ENCODE peak calls at places on chromosomes 4 and X, in ten cellular contexts. F is GM12878; S is PC-9; L is CD8-positive, alpha-beta T cell; V is CD8-positive, alpha-beta memory T cell; U is IMR-90; W is lung; A is fibroblast of lung; K is pancreas; N is mammary epithelial cell. C is an unnamed sample. For H3K4me1 and H3K36me3, the result is how much of the 10 kb centered on the place peaks cover.

GRCh38 chrX:18702362-18703195 is 4.9 kb upstream of the PPEF1 start:
- DNase-seq in F (no peak), S (peak), L (no peak), V (no peak), U (peak), W (no peak), A (peak), K (no peak), N (no peak), C (no peak)

GRCh38 chr4:112807999-112808398 is 171.1 kb downstream of the LARP7 start:
- DNase-seq in F (no peak), S (no peak), L (no peak), V (no peak), U (no peak), W (no peak), A (no peak), K (no peak), N (no peak), C (no peak)

GRCh38 chrX:120251471-120252011 is 929 bp downstream of the ZBTB33 start:
- DNase-seq in F (no peak), S (peak), L (peak), V (no peak), U (peak), W (no peak), A (peak), K (peak), N (peak), C (peak)

GRCh38 chrX:115183980-115184379 is 5.2 kb upstream of the RBMXL3 start:
- DNase-seq in F (no peak), S (no peak), L (no peak), V (no peak), U (peak), W (no peak), A (peak), K (no peak), N (no peak), C (no peak)

GRCh38 chrX:12956704-12957541 is 18.0 kb upstream of the TMSB4X start:
- DNase-seq in F (peak), S (peak), L (peak), V (no peak), U (peak), W (no peak), A (peak), K (no peak), N (peak), C (no peak)

GRCh38 chr4:139050436-139050835 is 34.9 kb downstream of the NOCT start:
- DNase-seq in F (no peak), S (no peak), L (no peak), V (no peak), U (peak), W (no peak), A (peak), K (no peak), N (no peak), C (no peak)

GRCh38 chr4:182449960-182450359 is 206.8 kb downstream of the TENM3 start:
- DNase-seq in F (no peak), S (no peak), L (no peak), V (no peak), U (no peak), W (no peak), A (peak), K (no peak), N (no peak), C (no peak)

GRCh38 chrX:150983526-150984163 is 510 bp downstream of the HMGB3 start:
- DNase-seq in F (no peak), S (no peak), L (no peak), V (no peak), U (no peak), W (no peak), A (no peak), K (no peak), N (no peak), C (no peak)

GRCh38 chrX:71301195-71301924 is at the start of gene ITGB1BP2:
- DNase-seq in F (no peak), S (no peak), L (no peak), V (no peak), U (peak), W (no peak), A (peak), K (no peak), N (no peak), C (peak)

GRCh38 chrX:49291615-49292337 is 11.7 kb upstream of the GAGE10 start:
- DNase-seq in F (no peak), S (no peak), L (peak), V (peak), U (peak), W (peak), A (peak), K (peak), N (peak), C (peak)

GRCh38 chr4:177726111-177726510 is 283.9 kb upstream of the AGA start:
- DNase-seq in F (no peak), S (no peak), L (no peak), V (no peak), U (peak), W (no peak), A (peak), K (no peak), N (peak), C (no peak)

GRCh38 chr4:174873931-174874330 is 44.2 kb upstream of the ADAM29 start:
- DNase-seq in F (peak), S (no peak), L (no peak), V (no peak), U (no peak), W (no peak), A (no peak), K (no peak), N (no peak), C (no peak)

GRCh38 chr4:30720021-30720655 is at the start of gene PCDH7:
- DNase-seq in F (no peak), S (peak), L (no peak), V (no peak), U (peak), W (no peak), A (peak), K (peak), N (peak), C (peak)
- H3K4me1 ChIP-seq in F (under half), S (under half), L (under half), V (under half), U (under half), W (under half), A (under half), K (under half), N (under half), C (under half)

DNA sequence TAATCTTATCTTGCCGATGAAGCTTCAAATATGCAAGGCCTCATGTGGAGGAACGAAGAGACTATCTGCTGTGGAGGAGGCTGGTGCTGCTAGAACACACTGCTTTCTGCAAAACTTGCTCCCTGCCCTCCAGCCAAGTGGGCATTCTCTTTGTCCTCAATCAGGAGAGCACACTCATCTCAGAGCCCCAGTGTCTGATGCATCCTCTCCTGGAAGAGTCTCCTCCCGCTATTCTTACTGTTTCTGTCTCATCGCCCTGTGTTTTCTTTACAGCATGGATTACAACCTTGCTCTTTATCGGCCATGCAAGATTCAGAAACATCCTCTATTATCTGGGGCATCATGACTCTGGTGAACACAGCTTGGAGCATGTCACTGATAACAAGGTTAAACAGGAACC is 68.2 kb upstream of the MTNR1A start:
- DNase-seq in F (no peak), S (no peak), L (no peak), V (no peak), U (no peak), W (no peak), A (no peak), K (no peak), N (no peak), C (no peak)
- H3K4me3 ChIP-seq in F (no peak), S (no peak), L (no peak), V (no peak), U (no peak), W (no peak), A (no peak), K (no peak), N (no peak), C (no peak)

GRCh38 chrX:136214551-136214950 is 36.6 kb downstream of the MAP7D3 start:
- DNase-seq in F (no peak), S (peak), L (no peak), V (no peak), U (peak), W (no peak), A (peak), K (no peak), N (no peak), C (no peak)
- H3K36me3 ChIP-seq in F (under half), S (under half), L (under half), V (under half), U (under half), W (under half), A (under half), K (under half), N (under half), C (under half)

DNA sequence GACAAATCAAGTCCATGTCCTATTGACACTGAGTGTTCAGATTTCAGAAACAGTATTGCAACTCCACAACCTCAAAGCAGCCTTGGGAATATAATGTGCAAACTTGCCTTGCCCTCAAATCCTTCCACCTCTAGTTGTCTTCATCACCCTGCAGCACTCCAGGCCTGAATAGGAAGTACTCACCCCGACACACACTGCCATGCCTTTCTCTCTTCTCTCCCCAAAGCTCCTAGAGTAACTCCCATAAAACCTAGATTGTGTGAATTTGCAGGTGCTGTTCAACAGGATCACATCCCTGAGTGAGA is 19.6 kb downstream of the ACSL1 start:
- DNase-seq in F (no peak), S (no peak), L (no peak), V (no peak), U (no peak), W (no peak), A (no peak), K (no peak), N (no peak), C (no peak)
- H3K4me1 ChIP-seq in F (under half), S (half or more), L (under half), V (under half), U (under half), W (under half), A (under half), K (under half), N (under half), C (under half)

DNA sequence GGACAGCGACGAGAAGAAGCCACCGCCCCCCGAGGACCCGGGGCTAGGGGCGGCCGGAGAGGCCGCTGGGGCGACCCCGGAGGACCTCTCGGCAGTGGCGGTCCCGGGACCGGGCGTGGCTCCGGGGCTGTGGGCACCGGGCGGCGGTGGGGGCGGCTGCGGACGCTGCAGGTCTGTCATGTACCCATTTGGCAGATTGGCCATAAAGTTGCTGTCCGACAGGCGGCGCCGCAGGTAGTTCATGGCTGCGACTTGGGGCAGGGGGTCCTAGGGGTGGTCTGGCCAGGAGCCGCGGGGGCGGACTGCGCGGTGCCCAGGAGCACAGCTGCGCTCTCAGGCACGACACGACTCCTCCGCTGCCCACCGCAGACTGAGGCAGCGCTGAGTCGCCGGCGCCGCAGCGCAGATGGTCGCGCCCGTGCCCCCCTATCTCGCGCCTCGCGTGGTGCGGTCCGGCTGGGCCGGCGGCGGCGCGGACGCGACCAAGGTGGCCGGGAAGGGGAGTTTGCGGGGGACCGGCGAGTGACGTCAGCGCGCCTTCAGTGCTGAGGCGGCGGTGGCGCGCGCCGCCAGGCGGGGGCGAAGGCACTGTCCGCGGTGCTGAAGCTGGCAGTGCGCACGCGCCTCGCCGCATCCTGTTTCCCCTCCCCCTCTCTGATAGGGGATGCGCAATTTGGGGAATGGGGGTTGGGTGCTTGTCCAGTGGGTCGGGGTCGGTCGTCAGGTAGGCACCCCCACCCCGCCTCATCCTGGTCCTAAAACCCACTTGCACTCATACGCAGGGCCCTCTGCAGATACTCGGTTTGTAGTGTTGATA is at the start of gene SYN1:
- DNase-seq in F (no peak), S (no peak), L (peak), V (peak), U (peak), W (peak), A (peak), K (peak), N (peak), C (peak)
- H3K4me3 ChIP-seq in F (no peak), S (no peak), L (peak), V (no peak), U (peak), W (no peak), A (no peak), K (peak), N (peak), C (no peak)

GRCh38 chr4:146183209-146183608 is 7.7 kb downstream of the LSM6 start:
- DNase-seq in F (no peak), S (no peak), L (no peak), V (no peak), U (no peak), W (no peak), A (no peak), K (no peak), N (no peak), C (no peak)
- H3K36me3 ChIP-seq in F (under half), S (under half), L (under half), V (under half), U (under half), W (under half), A (under half), K (under half), N (under half), C (under half)

DNA sequence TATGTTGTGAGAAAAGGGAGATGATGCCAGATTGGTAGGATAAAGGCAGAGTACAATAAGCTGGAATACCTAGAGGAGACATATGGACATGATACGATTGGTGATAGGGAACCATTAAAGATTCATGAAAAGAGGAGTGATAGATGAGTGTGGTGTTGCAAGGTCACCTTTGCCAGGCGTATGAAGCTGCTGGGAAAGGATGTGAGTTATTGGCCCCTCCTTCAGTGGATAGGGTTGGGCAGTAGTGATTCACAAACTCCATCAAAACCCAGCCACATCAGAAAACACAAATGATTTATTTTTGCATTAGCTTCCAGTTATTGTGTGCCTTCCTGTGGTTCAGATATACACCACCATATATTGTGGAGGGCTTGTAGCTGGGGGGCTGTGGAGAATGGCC is 34.3 kb downstream of the TMEM164 start:
- DNase-seq in F (no peak), S (no peak), L (no peak), V (no peak), U (no peak), W (no peak), A (no peak), K (no peak), N (peak), C (no peak)
- H3K4me1 ChIP-seq in F (under half), S (under half), L (under half), V (under half), U (under half), W (under half), A (under half), K (under half), N (under half), C (under half)

DNA sequence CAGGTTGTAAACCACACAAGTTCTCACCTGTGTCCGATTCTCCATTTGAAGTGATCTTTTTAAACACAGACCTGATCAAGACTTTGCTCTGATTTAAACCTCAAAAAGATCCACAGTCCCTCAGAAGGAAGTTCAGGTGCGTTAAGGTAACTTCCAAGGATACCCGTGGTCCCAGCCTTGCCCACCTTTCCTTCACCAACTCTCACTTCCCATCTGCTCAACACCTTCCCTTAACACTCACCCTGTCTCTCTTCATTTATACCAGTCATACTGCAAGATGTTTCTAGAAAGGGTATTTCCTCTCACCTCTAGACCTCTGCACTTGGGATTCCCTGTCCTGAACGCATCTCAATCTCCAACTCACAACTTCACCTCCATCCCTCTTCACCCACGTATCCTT is 49.9 kb downstream of the ADGRA3 start:
- DNase-seq in F (no peak), S (no peak), L (no peak), V (no peak), U (no peak), W (no peak), A (no peak), K (no peak), N (no peak), C (no peak)
- H3K4me3 ChIP-seq in F (no peak), S (no peak), L (no peak), V (no peak), U (no peak), W (no peak), A (no peak), K (no peak), N (no peak), C (no peak)

GRCh38 chrX:66760648-66761047 is 121.8 kb upstream of the EDA2R start:
- DNase-seq in F (no peak), S (no peak), L (no peak), V (no peak), U (no peak), W (no peak), A (no peak), K (no peak), N (no peak), C (no peak)
- H3K36me3 ChIP-seq in F (under half), S (under half), L (under half), V (under half), U (under half), W (under half), A (under half), K (under half), N (under half), C (under half)

C was measured in uterus.